ENCODE peak calls at places on chromosomes 3 and 15, in six cellular contexts. I is cardiac fibroblast; Z is posterior vena cava; X is GM04503; F is germinal center; S is activated T-cell treated with anti-CD3 and anti-CD28 coated beads, Interleukin-2, amount 50 U/mL, for 4 hours. M is an unnamed sample.

GRCh38 chr15:25051399-25052154 is 96.8 kb downstream of the SNRPN start:
- DNase-seq in F (no peak), I (no peak), Z (no peak), X (no peak), S (no peak), M (no peak)

GRCh38 chr3:41467481-41467880 is 268.2 kb downstream of the CTNNB1 start:
- DNase-seq in I (no peak), X (no peak), Z (no peak), S (no peak), F (no peak), M (no peak)

GRCh38 chr15:40031300-40031699 is 7.7 kb downstream of the SRP14 start:
- DNase-seq in Z (no peak), F (no peak), S (no peak), X (no peak), I (no peak), M (no peak)

GRCh38 chr3:113222412-113223086 is 11.2 kb downstream of the BOC start:
- DNase-seq in F (no peak), Z (no peak), S (no peak), I (no peak), X (no peak), M (no peak)

GRCh38 chr3:170442945-170443344 is 24.3 kb downstream of the CLDN11 start:
- DNase-seq in X (no peak), F (no peak), I (no peak), S (no peak), Z (no peak), M (no peak)

GRCh38 chr3:152076148-152076547 is 192.6 kb upstream of the MBNL1 start:
- DNase-seq in Z (no peak), I (peak; percentile 53), S (no peak), X (no peak), F (no peak), M (no peak)

GRCh38 chr3:36866358-36866757 is 78.5 kb downstream of the TRANK1 start:
- DNase-seq in S (no peak), I (no peak), Z (no peak), X (no peak), F (no peak), M (no peak)

GRCh38 chr15:35479423-35479822 is 66.5 kb downstream of the DPH6 start:
- DNase-seq in Z (no peak), I (no peak), F (no peak), S (no peak), X (no peak), M (no peak)

GRCh38 chr3:194632211-194632982 is 822 bp downstream of the TMEM44 start:
- DNase-seq in Z (peak; percentile 72), X (no peak), F (peak; percentile 14), S (no peak), I (peak; percentile 57), M (no peak)

GRCh38 chr3:186361612-186362408 is at the start of gene DGKG:
- DNase-seq in X (no peak), S (no peak), F (peak; percentile 86), Z (peak; percentile 89), I (peak; percentile 14), M (peak; percentile 66)

GRCh38 chr15:39462691-39463090 is 118.2 kb upstream of the THBS1 start:
- DNase-seq in F (no peak), S (no peak), X (no peak), Z (no peak), I (peak; percentile 79), M (no peak)

GRCh38 chr3:169117264-169117663 is 546.2 kb downstream of the MECOM start:
- DNase-seq in S (no peak), I (no peak), F (no peak), Z (no peak), X (no peak), M (no peak)

GRCh38 chr3:7249493-7250076 is 388.7 kb downstream of the GRM7 start:
- DNase-seq in F (no peak), S (no peak), X (no peak), Z (no peak), I (no peak), M (no peak)

GRCh38 chr15:81161851-81162250 is 27.8 kb downstream of the CFAP161 start:
- DNase-seq in F (no peak), Z (no peak), I (no peak), S (no peak), X (no peak), M (no peak)

GRCh38 chr3:65854606-65855304 is 184.0 kb downstream of the MAGI1 start:
- DNase-seq in I (no peak), Z (no peak), S (no peak), F (no peak), X (no peak), M (no peak)

GRCh38 chr3:38283810-38284775 is 2.0 kb downstream of the SLC22A14 start:
- DNase-seq in F (no peak), Z (no peak), S (no peak), X (peak; percentile 84), I (peak; percentile 77), M (no peak)

GRCh38 chr3:65178703-65179102 is 490.9 kb upstream of the ADAMTS9 start:
- DNase-seq in Z (no peak), X (no peak), S (no peak), I (peak; percentile 19), F (no peak), M (no peak)

GRCh38 chr15:94061041-94061440 is 170.3 kb upstream of the MCTP2 start:
- DNase-seq in X (no peak), F (no peak), Z (no peak), I (no peak), S (no peak), M (no peak)

GRCh38 chr3:144866504-144866903 is 894.9 kb downstream of the DIPK2A start:
- DNase-seq in I (peak; percentile 0), X (no peak), Z (no peak), F (no peak), S (no peak), M (no peak)

GRCh38 chr15:35293353-35294130 is 208.4 kb upstream of the NANOGP8 start:
- DNase-seq in F (no peak), X (peak; percentile 67), S (no peak), Z (no peak), I (peak; percentile 52), M (no peak)

GRCh38 chr15:94252223-94252766 is 20.9 kb downstream of the MCTP2 start:
- DNase-seq in I (no peak), F (no peak), Z (no peak), S (no peak), X (no peak), M (no peak)

GRCh38 chr3:56795807-56796185 is 6.0 kb downstream of the ARHGEF3 start:
- DNase-seq in F (no peak), Z (no peak), X (no peak), S (no peak), I (no peak), M (no peak)

GRCh38 chr3:83928391-83928790 is 1030.4 kb upstream of the CADM2 start:
- DNase-seq in S (no peak), Z (no peak), X (no peak), I (no peak), F (no peak), M (no peak)

GRCh38 chr3:54859204-54859603 is 68.7 kb downstream of the LRTM1 start:
- DNase-seq in X (no peak), I (no peak), S (no peak), F (no peak), Z (no peak), M (no peak)

GRCh38 chr15:96564546-96564945 is 234.0 kb downstream of the NR2F2 start:
- DNase-seq in X (no peak), I (no peak), Z (no peak), F (no peak), S (no peak), M (no peak)

GRCh38 chr15:60906275-60906674 is 322.8 kb downstream of the RORA start:
- DNase-seq in F (no peak), S (no peak), Z (no peak), I (no peak), X (no peak), M (no peak)

GRCh38 chr3:119356646-119357045 is 62.5 kb downstream of the ARHGAP31 start:
- DNase-seq in X (no peak), S (no peak), F (no peak), Z (no peak), I (peak; percentile 21), M (no peak)

GRCh38 chr3:63685340-63685739 is 32.9 kb downstream of the SNTN start:
- DNase-seq in I (no peak), Z (no peak), X (no peak), F (no peak), S (no peak), M (no peak)

GRCh38 chr3:117660941-117661635 is 951.5 kb downstream of the TUSC7 start:
- DNase-seq in X (no peak), Z (no peak), I (peak; percentile 4), S (no peak), F (no peak), M (no peak)

GRCh38 chr15:31400222-31400927 is 73.7 kb downstream of the KLF13 start:
- DNase-seq in X (no peak), I (no peak), Z (no peak), F (no peak), S (no peak), M (no peak)